ENCODE peak calls at places on chromosomes 16 and 17, in six cellular contexts. One of them, this sample, is unnamed.

GRCh38 chr17:8365143-8365542 is 11.4 kb downstream of the KRABD2 start:
- DNase-seq in breast epithelium: no peak
- DNase-seq in mesothelial cell of epicardium: no peak
- DNase-seq in AG09309: no peak
- DNase-seq in AG10803: peak
- DNase-seq in upper lobe of right lung: no peak
- DNase-seq in this sample: no peak

GRCh38 chr17:50474523-50474922 is 4.1 kb upstream of the RSAD1 start:
- DNase-seq in breast epithelium: no peak
- DNase-seq in mesothelial cell of epicardium: no peak
- DNase-seq in AG09309: no peak
- DNase-seq in AG10803: no peak
- DNase-seq in upper lobe of right lung: no peak
- DNase-seq in this sample: no peak

GRCh38 chr16:19446300-19446846 is 28.7 kb downstream of the TMC5 start:
- DNase-seq in breast epithelium: no peak
- DNase-seq in mesothelial cell of epicardium: no peak
- DNase-seq in AG09309: no peak
- DNase-seq in AG10803: no peak
- DNase-seq in upper lobe of right lung: no peak
- DNase-seq in this sample: no peak

GRCh38 chr16:58264961-58265479 is 29.8 kb downstream of the PRSS54 start:
- DNase-seq in breast epithelium: peak
- DNase-seq in mesothelial cell of epicardium: no peak
- DNase-seq in AG09309: peak
- DNase-seq in AG10803: peak
- DNase-seq in upper lobe of right lung: no peak
- DNase-seq in this sample: peak

GRCh38 chr17:62705781-62706597 is 78.5 kb downstream of the MRC2 start:
- DNase-seq in breast epithelium: no peak
- DNase-seq in mesothelial cell of epicardium: no peak
- DNase-seq in AG09309: no peak
- DNase-seq in AG10803: peak
- DNase-seq in upper lobe of right lung: peak
- DNase-seq in this sample: no peak

GRCh38 chr17:64441772-64442549 is 7.0 kb upstream of the MILR1 start:
- DNase-seq in breast epithelium: no peak
- DNase-seq in mesothelial cell of epicardium: no peak
- DNase-seq in AG09309: no peak
- DNase-seq in AG10803: peak
- DNase-seq in upper lobe of right lung: no peak
- DNase-seq in this sample: no peak

GRCh38 chr17:41527076-41528023 is 758 bp downstream of the KRT19 start:
- DNase-seq in breast epithelium: no peak
- DNase-seq in mesothelial cell of epicardium: no peak
- DNase-seq in AG09309: no peak
- DNase-seq in AG10803: no peak
- DNase-seq in upper lobe of right lung: peak
- DNase-seq in this sample: peak

GRCh38 chr16:17026600-17027242 is 444.0 kb downstream of the XYLT1 start:
- DNase-seq in breast epithelium: no peak
- DNase-seq in mesothelial cell of epicardium: no peak
- DNase-seq in AG09309: no peak
- DNase-seq in AG10803: no peak
- DNase-seq in upper lobe of right lung: no peak
- DNase-seq in this sample: no peak

GRCh38 chr17:8237175-8237574 is 10.7 kb downstream of the CTC1 start:
- DNase-seq in breast epithelium: no peak
- DNase-seq in mesothelial cell of epicardium: no peak
- DNase-seq in AG09309: no peak
- DNase-seq in AG10803: no peak
- DNase-seq in upper lobe of right lung: no peak
- DNase-seq in this sample: no peak

DNA sequence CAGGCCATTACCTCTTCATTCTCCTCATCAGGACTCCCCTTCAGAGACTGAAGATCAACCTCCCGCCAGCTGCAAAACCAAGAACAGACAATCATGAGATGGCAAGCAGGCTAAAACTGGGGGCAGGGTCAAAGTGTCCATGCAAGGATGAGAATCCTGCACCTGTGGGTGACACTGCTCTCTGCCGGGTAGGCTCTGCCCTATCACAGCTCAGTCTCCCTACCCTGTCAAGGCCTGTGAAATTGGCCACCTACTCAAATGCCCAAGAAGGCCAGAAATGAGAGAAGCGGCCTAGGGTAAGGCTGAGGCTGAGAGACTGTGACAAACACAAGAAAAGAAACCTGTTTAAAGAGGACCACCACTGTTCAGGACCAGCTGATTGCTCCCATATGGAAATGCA is 34.3 kb downstream of the STH start:
- DNase-seq in breast epithelium: no peak
- DNase-seq in mesothelial cell of epicardium: no peak
- DNase-seq in AG09309: no peak
- DNase-seq in AG10803: no peak
- DNase-seq in upper lobe of right lung: no peak
- DNase-seq in this sample: no peak
- TF ChIP-seq CTCF in breast epithelium: no peak
- TF ChIP-seq CTCF in mesothelial cell of epicardium: no peak
- TF ChIP-seq CTCF in AG09309: no peak
- TF ChIP-seq CTCF in AG10803: no peak
- TF ChIP-seq CTCF in upper lobe of right lung: no peak
- TF ChIP-seq CTCF in this sample: no peak

GRCh38 chr17:14297161-14297851 is 3.6 kb upstream of the HS3ST3B1 start:
- DNase-seq in breast epithelium: no peak
- DNase-seq in mesothelial cell of epicardium: no peak
- DNase-seq in AG09309: no peak
- DNase-seq in AG10803: peak
- DNase-seq in upper lobe of right lung: peak
- DNase-seq in this sample: peak
- TF ChIP-seq CTCF in breast epithelium: no peak
- TF ChIP-seq CTCF in mesothelial cell of epicardium: no peak
- TF ChIP-seq CTCF in AG09309: peak
- TF ChIP-seq CTCF in AG10803: peak
- TF ChIP-seq CTCF in upper lobe of right lung: peak
- TF ChIP-seq CTCF in this sample: no peak

GRCh38 chr17:70080541-70081347 is 5.7 kb downstream of the KCNJ16 start:
- DNase-seq in breast epithelium: peak
- DNase-seq in mesothelial cell of epicardium: no peak
- DNase-seq in AG09309: no peak
- DNase-seq in AG10803: peak
- DNase-seq in upper lobe of right lung: no peak
- DNase-seq in this sample: no peak
- TF ChIP-seq CTCF in breast epithelium: no peak
- TF ChIP-seq CTCF in mesothelial cell of epicardium: no peak
- TF ChIP-seq CTCF in AG09309: no peak
- TF ChIP-seq CTCF in AG10803: no peak
- TF ChIP-seq CTCF in upper lobe of right lung: no peak
- TF ChIP-seq CTCF in this sample: no peak

GRCh38 chr17:76547642-76548202 is 7.9 kb downstream of the PRCD start:
- DNase-seq in breast epithelium: no peak
- DNase-seq in mesothelial cell of epicardium: no peak
- DNase-seq in AG09309: no peak
- DNase-seq in AG10803: no peak
- DNase-seq in upper lobe of right lung: no peak
- DNase-seq in this sample: no peak
- TF ChIP-seq CTCF in breast epithelium: no peak
- TF ChIP-seq CTCF in mesothelial cell of epicardium: no peak
- TF ChIP-seq CTCF in AG09309: no peak
- TF ChIP-seq CTCF in AG10803: no peak
- TF ChIP-seq CTCF in upper lobe of right lung: no peak
- TF ChIP-seq CTCF in this sample: peak

GRCh38 chr16:50386139-50386538 is 17.4 kb upstream of the BRD7 start:
- DNase-seq in breast epithelium: no peak
- DNase-seq in mesothelial cell of epicardium: no peak
- DNase-seq in AG09309: no peak
- DNase-seq in AG10803: no peak
- DNase-seq in upper lobe of right lung: no peak
- DNase-seq in this sample: no peak
- TF ChIP-seq CTCF in breast epithelium: no peak
- TF ChIP-seq CTCF in mesothelial cell of epicardium: no peak
- TF ChIP-seq CTCF in AG09309: no peak
- TF ChIP-seq CTCF in AG10803: no peak
- TF ChIP-seq CTCF in upper lobe of right lung: no peak
- TF ChIP-seq CTCF in this sample: no peak

DNA sequence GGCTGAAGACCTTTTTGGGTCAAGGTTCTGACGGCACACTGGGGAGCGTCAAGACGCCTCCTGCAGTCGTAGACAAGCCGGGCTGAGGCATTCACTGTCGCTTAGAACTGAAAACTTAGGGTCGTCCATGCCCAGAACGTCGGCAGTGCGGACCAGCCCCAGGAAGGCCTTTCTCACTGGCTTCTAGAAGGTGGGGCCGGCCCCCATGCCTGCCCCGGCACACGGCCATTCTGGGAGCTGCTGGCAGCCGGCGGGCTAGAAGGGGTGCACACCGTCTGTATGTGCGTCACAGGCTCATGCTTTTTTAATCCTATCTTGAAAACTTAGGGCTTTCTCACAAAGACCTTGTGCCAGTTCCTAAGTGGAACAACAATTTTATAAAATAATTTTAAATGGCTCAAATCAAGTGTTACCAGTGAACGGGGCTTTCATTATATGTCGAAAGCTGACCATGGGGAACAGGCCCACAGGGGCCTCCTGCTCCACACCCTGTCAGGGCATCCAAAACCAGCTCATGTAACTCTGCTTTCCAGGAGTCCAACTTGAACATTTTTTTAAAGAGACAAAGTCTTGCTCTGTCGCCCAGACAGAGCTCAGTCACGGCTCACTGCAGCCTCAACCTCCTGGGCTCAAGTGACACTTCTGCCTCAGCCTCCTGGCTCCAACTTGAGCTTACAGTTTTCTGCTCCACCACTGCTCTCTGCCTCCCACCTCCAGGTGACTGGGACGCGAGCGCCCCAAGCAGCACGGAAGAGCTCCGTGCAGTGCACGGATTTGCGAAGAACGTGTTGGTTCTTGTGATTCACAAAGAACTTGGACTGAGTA is 111.2 kb downstream of the ANKRD11 start:
- DNase-seq in breast epithelium: no peak
- DNase-seq in mesothelial cell of epicardium: no peak
- DNase-seq in AG09309: no peak
- DNase-seq in AG10803: no peak
- DNase-seq in upper lobe of right lung: no peak
- DNase-seq in this sample: no peak
- TF ChIP-seq CTCF in breast epithelium: no peak
- TF ChIP-seq CTCF in mesothelial cell of epicardium: no peak
- TF ChIP-seq CTCF in AG09309: no peak
- TF ChIP-seq CTCF in AG10803: no peak
- TF ChIP-seq CTCF in upper lobe of right lung: no peak
- TF ChIP-seq CTCF in this sample: no peak

This sample was measured in Calu3.